ENCODE peak calls at places on chromosomes 13 and 19, in five cellular contexts. B, L, Q, Y and H are unnamed samples.

GRCh38 chr19:21023901-21024300 is 3.4 kb downstream of the ZNF430 start:
- DNase-seq in B (no peak), L (no peak), Q (no peak), Y (no peak), H (no peak)

GRCh38 chr13:38636756-38637155 is 50.1 kb upstream of the FREM2 start:
- DNase-seq in B (no peak), L (no peak), Q (no peak), Y (no peak), H (no peak)

GRCh38 chr13:44040070-44040753 is 160.5 kb downstream of the LACC1 start:
- DNase-seq in B (no peak), L (no peak), Q (no peak), Y (no peak), H (no peak)

GRCh38 chr13:113607477-113608245 is 23.1 kb downstream of the TFDP1 start:
- DNase-seq in B (no peak), L (no peak), Q (no peak), Y (no peak), H (no peak)

GRCh38 chr19:18915639-18916038 is 3.5 kb downstream of the COPE start:
- DNase-seq in B (peak), L (no peak), Q (no peak), Y (peak), H (peak)

GRCh38 chr19:36151144-36152051 is 849 bp downstream of the COX7A1 start:
- DNase-seq in B (peak), L (no peak), Q (peak), Y (no peak), H (no peak)

GRCh38 chr19:41859213-41859617 is 840 bp upstream of the RPS19 start:
- DNase-seq in B (no peak), L (no peak), Q (no peak), Y (no peak), H (no peak)

GRCh38 chr13:30618186-30618937 is 642 bp downstream of the USPL1 start:
- DNase-seq in B (no peak), L (peak), Q (no peak), Y (no peak), H (no peak)

GRCh38 chr19:29454109-29454508 is 71.7 kb upstream of the VSTM2B start:
- DNase-seq in B (no peak), L (no peak), Q (no peak), Y (no peak), H (no peak)

GRCh38 chr13:88071371-88071770 is 400.2 kb downstream of the SLITRK5 start:
- DNase-seq in B (no peak), L (no peak), Q (no peak), Y (no peak), H (no peak)

GRCh38 chr19:368624-369020 is 24.0 kb upstream of the MIER2 start:
- DNase-seq in B (no peak), L (no peak), Q (no peak), Y (no peak), H (no peak)

GRCh38 chr19:55678121-55678671 is 3.2 kb downstream of the EPN1 start:
- DNase-seq in B (no peak), L (no peak), Q (no peak), Y (peak), H (no peak)

GRCh38 chr19:58361900-58362271 is 665 bp downstream of the ZNF497 start:
- DNase-seq in B (peak), L (peak), Q (no peak), Y (no peak), H (no peak)

GRCh38 chr13:29577135-29578051 is 18.1 kb downstream of the SLC7A1 start:
- DNase-seq in B (no peak), L (no peak), Q (no peak), Y (no peak), H (no peak)

GRCh38 chr13:52361225-52361624 is 44.7 kb downstream of the THSD1 start:
- DNase-seq in B (no peak), L (no peak), Q (no peak), Y (no peak), H (no peak)

GRCh38 chr19:38035515-38036495 is 128.8 kb downstream of the SIPA1L3 start:
- DNase-seq in B (no peak), L (no peak), Q (no peak), Y (no peak), H (no peak)

GRCh38 chr13:98746968-98747367 is 5.5 kb downstream of the SLC15A1 start:
- DNase-seq in B (no peak), L (no peak), Q (no peak), Y (no peak), H (no peak)

GRCh38 chr13:96053003-96053703 is at the start of gene UGGT2:
- DNase-seq in B (peak), L (peak), Q (peak), Y (peak), H (peak)

GRCh38 chr19:45096700-45097099 is 3.7 kb downstream of the PPP1R37 start:
- DNase-seq in B (no peak), L (no peak), Q (no peak), Y (no peak), H (no peak)

GRCh38 chr19:24166055-24166454 is 79.1 kb downstream of the ZNF254 start:
- DNase-seq in B (no peak), L (no peak), Q (no peak), Y (no peak), H (no peak)

GRCh38 chr19:32750441-32751055 is 31.0 kb downstream of the TDRD12 start:
- DNase-seq in B (no peak), L (no peak), Q (no peak), Y (no peak), H (no peak)

GRCh38 chr19:10979950-10980349 is 19.1 kb downstream of the SMARCA4 start:
- DNase-seq in B (no peak), L (no peak), Q (no peak), Y (no peak), H (peak)

GRCh38 chr13:94858856-94859811 is 146.8 kb upstream of the SOX21 start:
- DNase-seq in B (peak), L (no peak), Q (peak), Y (peak), H (peak)

GRCh38 chr19:52351512-52351911 is 15.5 kb downstream of the ZNF610 start:
- DNase-seq in B (no peak), L (no peak), Q (no peak), Y (no peak), H (no peak)

GRCh38 chr13:52851153-52851962 is 2.9 kb upstream of the PCDH8 start:
- DNase-seq in B (peak), L (peak), Q (no peak), Y (no peak), H (no peak)

GRCh38 chr19:50794778-50795664 is 4.8 kb downstream of the ACP4 start:
- DNase-seq in B (no peak), L (no peak), Q (no peak), Y (no peak), H (no peak)

GRCh38 chr13:63435668-63436275 is 2020.1 kb upstream of the PCDH20 start:
- DNase-seq in B (no peak), L (no peak), Q (no peak), Y (no peak), H (no peak)
- H3K27ac ChIP-seq in B (no peak), L (no peak), Q (no peak), Y (no peak), H (no peak)

DNA sequence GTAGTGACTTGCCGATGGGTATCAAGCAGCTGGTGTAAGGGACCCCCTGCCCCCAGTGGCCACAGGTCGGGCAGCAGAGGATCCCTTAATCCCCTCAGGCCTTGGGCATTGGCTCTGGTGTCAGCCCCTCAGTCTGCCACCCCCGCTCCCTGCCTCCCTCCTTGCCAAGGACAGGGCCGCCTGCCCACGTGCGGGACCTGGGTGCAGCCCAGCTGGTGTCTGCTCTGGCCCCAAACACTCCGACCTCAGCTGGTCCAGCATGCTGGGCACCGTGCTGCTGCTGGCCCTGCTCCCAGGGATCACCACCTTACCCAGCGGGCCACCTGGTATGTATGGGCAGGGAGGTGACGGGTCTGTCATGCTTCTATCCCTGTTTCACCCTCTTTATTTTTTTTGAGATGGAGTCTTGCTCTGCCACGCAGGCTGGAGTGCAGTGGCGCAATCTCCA is at the start of gene TGFBR3L:
- DNase-seq in B (peak), L (no peak), Q (no peak), Y (no peak), H (no peak)
- H3K27ac ChIP-seq in B (no peak), L (no peak), Q (no peak), Y (no peak), H (no peak)

GRCh38 chr19:3270908-3271307 is 46.4 kb downstream of the CELF5 start:
- DNase-seq in B (no peak), L (peak), Q (no peak), Y (no peak), H (no peak)
- H3K27ac ChIP-seq in B (no peak), L (no peak), Q (no peak), Y (no peak), H (peak)

GRCh38 chr19:6750062-6750461 is 10.6 kb downstream of the TRIP10 start:
- DNase-seq in B (peak), L (no peak), Q (no peak), Y (no peak), H (no peak)

GRCh38 chr19:6753178-6754031 is 13.8 kb downstream of the SH2D3A start:
- DNase-seq in B (peak), L (peak), Q (peak), Y (no peak), H (no peak)

GRCh38 chr19:6752257-6753177 is 13.0 kb downstream of the TRIP10 start:
- DNase-seq in B (no peak), L (no peak), Q (no peak), Y (no peak), H (no peak)

GRCh38 chr19:6754136-6754535 is 13.1 kb downstream of the SH2D3A start:
- DNase-seq in B (no peak), L (no peak), Q (no peak), Y (no peak), H (no peak)

DNA sequence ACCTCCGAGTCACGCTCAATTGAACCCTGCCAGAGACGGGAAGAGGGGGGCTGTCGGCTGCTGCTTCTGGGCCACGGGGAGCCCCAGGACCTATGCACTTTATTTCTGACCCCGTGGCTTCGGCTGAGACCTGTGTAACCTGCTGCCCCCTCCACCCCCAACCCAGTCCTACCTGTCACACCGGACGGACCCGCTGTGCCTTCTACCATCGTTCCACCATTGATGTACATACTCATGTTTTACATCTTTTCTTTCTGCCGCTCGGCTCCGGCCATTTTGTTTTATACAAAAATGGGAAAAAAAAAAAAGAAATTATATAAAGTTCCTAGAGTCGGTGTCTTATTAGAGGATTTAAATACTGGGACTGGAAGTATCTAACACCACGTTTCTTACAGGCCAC is 11.7 kb downstream of the TRIP10 start:
- DNase-seq in B (no peak), L (no peak), Q (no peak), Y (no peak), H (no peak)
- H3K27ac ChIP-seq in B (no peak), L (no peak), Q (no peak), Y (no peak), H (no peak)